ENCODE peak calls at places on chromosomes 2 and 18, in six cellular contexts. W is NCI-H226, N is BJ, S is NCI-H774, R is right cardiac atrium, G is GM10248. K is an unnamed sample.

GRCh38 chr2:124149571-124149970 is 124.5 kb downstream of the CNTNAP5 start:
- DNase-seq in W (no peak), N (no peak), S (no peak), R (no peak), G (no peak), K (no peak)

GRCh38 chr2:174972924-174973323 is 32.3 kb downstream of the CHN1 start:
- DNase-seq in W (peak), N (no peak), S (no peak), R (no peak), G (no peak), K (peak)

GRCh38 chr2:55245411-55245810 is 12.9 kb downstream of the RPS27A start:
- DNase-seq in W (no peak), N (no peak), S (no peak), R (no peak), G (no peak), K (no peak)

GRCh38 chr2:167595021-167595420 is 652.4 kb downstream of the STK39 start:
- DNase-seq in W (no peak), N (no peak), S (no peak), R (no peak), G (no peak), K (no peak)

GRCh38 chr2:37084797-37085196 is 479 bp downstream of the GPATCH11 start:
- DNase-seq in W (no peak), N (no peak), S (no peak), R (no peak), G (no peak), K (no peak)

GRCh38 chr2:235527806-235528480 is 34.1 kb downstream of the AGAP1 start:
- DNase-seq in W (no peak), N (no peak), S (no peak), R (no peak), G (no peak), K (no peak)

GRCh38 chr2:152421521-152422367 is 86.8 kb downstream of the FMNL2 start:
- DNase-seq in W (peak), N (peak), S (no peak), R (no peak), G (no peak), K (peak)

GRCh38 chr18:27579364-27579763 is 394.3 kb upstream of the CHST9 start:
- DNase-seq in W (no peak), N (no peak), S (no peak), R (no peak), G (no peak), K (no peak)

GRCh38 chr2:68088950-68089349 is 26.1 kb upstream of the C1D start:
- DNase-seq in W (no peak), N (no peak), S (no peak), R (no peak), G (no peak), K (peak)

GRCh38 chr2:51153236-51153635 is 121.3 kb upstream of the NRXN1 start:
- DNase-seq in W (no peak), N (no peak), S (no peak), R (no peak), G (no peak), K (no peak)

GRCh38 chr18:12326711-12327460 is 18.8 kb downstream of the TUBB6 start:
- DNase-seq in W (no peak), N (no peak), S (no peak), R (no peak), G (no peak), K (no peak)

GRCh38 chr2:96702098-96702785 is 37.6 kb downstream of the LMAN2L start:
- DNase-seq in W (no peak), N (no peak), S (no peak), R (no peak), G (no peak), K (no peak)

GRCh38 chr2:163878718-163879117 is 142.9 kb upstream of the FIGN start:
- DNase-seq in W (no peak), N (no peak), S (no peak), R (peak), G (peak), K (no peak)

GRCh38 chr18:69839497-69839896 is 108.2 kb downstream of the CD226 start:
- DNase-seq in W (no peak), N (no peak), S (no peak), R (peak), G (no peak), K (no peak)

GRCh38 chr2:163610817-163611556 is 124.8 kb downstream of the FIGN start:
- DNase-seq in W (peak), N (no peak), S (no peak), R (no peak), G (peak), K (no peak)

GRCh38 chr18:62434798-62435197 is 88.0 kb upstream of the ZCCHC2 start:
- DNase-seq in W (no peak), N (no peak), S (no peak), R (no peak), G (no peak), K (no peak)

GRCh38 chr2:62506421-62506750 is 391 bp upstream of the TMEM17 start:
- DNase-seq in W (no peak), N (no peak), S (no peak), R (no peak), G (no peak), K (no peak)

GRCh38 chr2:100959225-100959880 is 42.7 kb upstream of the RPL31 start:
- DNase-seq in W (no peak), N (peak), S (no peak), R (no peak), G (no peak), K (peak)

GRCh38 chr18:44736664-44737063 is 56.0 kb downstream of the SETBP1 start:
- DNase-seq in W (peak), N (no peak), S (no peak), R (no peak), G (no peak), K (no peak)

GRCh38 chr18:51241226-51241625 is 43.7 kb upstream of the MEX3C start:
- DNase-seq in W (no peak), N (no peak), S (no peak), R (no peak), G (no peak), K (no peak)

GRCh38 chr2:28129955-28130695 is 239.6 kb downstream of the BABAM2 start:
- DNase-seq in W (no peak), N (no peak), S (no peak), R (no peak), G (no peak), K (peak)

GRCh38 chr2:74849228-74849892 is 15.4 kb downstream of the HK2 start:
- DNase-seq in W (peak), N (no peak), S (no peak), R (peak), G (peak), K (peak)

GRCh38 chr2:181741756-181742155 is 61.4 kb upstream of the NEUROD1 start:
- DNase-seq in W (no peak), N (no peak), S (no peak), R (no peak), G (no peak), K (peak)

GRCh38 chr2:156279446-156279845 is 53.1 kb downstream of the NR4A2 start:
- DNase-seq in W (no peak), N (no peak), S (no peak), R (no peak), G (no peak), K (no peak)

GRCh38 chr2:128026422-128027277 is 1.2 kb downstream of the SAP130 start:
- DNase-seq in W (no peak), N (no peak), S (no peak), R (no peak), G (no peak), K (peak)

GRCh38 chr2:60589093-60589492 is 35.6 kb upstream of the BCL11A start:
- DNase-seq in W (no peak), N (no peak), S (no peak), R (no peak), G (no peak), K (no peak)

GRCh38 chr2:168430431-168430830 is 25.6 kb upstream of the CERS6 start:
- DNase-seq in W (no peak), N (peak), S (no peak), R (no peak), G (no peak), K (no peak)

GRCh38 chr2:12714391-12715221 is 2.1 kb upstream of the TRIB2 start:
- DNase-seq in W (peak), N (no peak), S (no peak), R (no peak), G (no peak), K (peak)

GRCh38 chr18:34224423-34225217 is at the start of gene NOL4:
- DNase-seq in W (peak), N (no peak), S (peak), R (peak), G (peak), K (no peak)

GRCh38 chr2:225400546-225400945 is 1.0 kb downstream of the NYAP2 start:
- DNase-seq in W (no peak), N (no peak), S (no peak), R (no peak), G (no peak), K (no peak)

GRCh38 chr2:134375935-134376334 is 122.1 kb downstream of the MGAT5 start:
- DNase-seq in W (peak), N (no peak), S (no peak), R (no peak), G (no peak), K (peak)

GRCh38 chr18:13294309-13294708 is 75.7 kb downstream of the LDLRAD4 start:
- DNase-seq in W (no peak), N (no peak), S (no peak), R (no peak), G (no peak), K (no peak)

GRCh38 chr2:54866868-54867267 is 143.4 kb downstream of the EML6 start:
- DNase-seq in W (no peak), N (no peak), S (no peak), R (no peak), G (peak), K (no peak)

GRCh38 chr2:163175294-163175693 is 336.7 kb upstream of the KCNH7 start:
- DNase-seq in W (no peak), N (no peak), S (no peak), R (no peak), G (no peak), K (no peak)

K was measured in fibroblast of lung.